ENCODE peak calls at places on chromosomes 3 and 15, in five cellular contexts. X, Q, P, O and W are unnamed samples.

GRCh38 chr3:182565916-182566524 is 227.3 kb upstream of the ATP11B start:
- DNase-seq in O (no peak), P (peak), Q (no peak), X (no peak), W (peak)

GRCh38 chr15:87866961-87867360 is 389.6 kb downstream of the NTRK3 start:
- DNase-seq in P (no peak), O (no peak), Q (no peak), X (no peak), W (no peak)

GRCh38 chr15:62619105-62619504 is 423.4 kb upstream of the TPM1 start:
- DNase-seq in X (no peak), Q (no peak), O (no peak), P (no peak), W (no peak)

GRCh38 chr15:101398247-101398646 is 91.3 kb downstream of the PCSK6 start:
- DNase-seq in P (no peak), O (no peak), Q (no peak), X (no peak), W (no peak)

GRCh38 chr3:144344925-144345548 is 373.4 kb downstream of the DIPK2A start:
- DNase-seq in O (no peak), X (peak), Q (no peak), P (no peak), W (no peak)

GRCh38 chr3:152302521-152303021 is 33.8 kb downstream of the MBNL1 start:
- DNase-seq in P (peak), X (no peak), Q (no peak), O (peak), W (no peak)

GRCh38 chr3:12601072-12601471 is 44.2 kb downstream of the MKRN2 start:
- DNase-seq in X (no peak), O (no peak), Q (no peak), P (no peak), W (no peak)

GRCh38 chr15:31279221-31280036 is 47.2 kb upstream of the KLF13 start:
- DNase-seq in X (no peak), Q (no peak), O (no peak), P (no peak), W (peak)

GRCh38 chr3:149462653-149463052 is 11.8 kb upstream of the TM4SF4 start:
- DNase-seq in P (no peak), Q (no peak), O (no peak), X (no peak), W (no peak)